ENCODE peak calls at places on chromosomes 2 and 18, in five cellular contexts. W, S, A, U and T are unnamed samples.

GRCh38 chr2:70977605-70978205 is 725 bp upstream of the ANKRD53 start:
- DNase-seq in A (no peak), W (no peak), U (no peak), S (peak; percentile 85), T (no peak)

GRCh38 chr2:240204431-240205276 is 64.2 kb upstream of the OTOS start:
- DNase-seq in S (no peak), W (no peak), U (no peak), A (no peak), T (no peak)

GRCh38 chr2:167550448-167550847 is 662.2 kb downstream of the XIRP2 start:
- DNase-seq in A (no peak), S (peak; percentile 39), W (peak; percentile 15), U (no peak), T (peak; percentile 18)

GRCh38 chr2:25567406-25567805 is 106.0 kb downstream of the DTNB start:
- DNase-seq in W (peak; percentile 75), U (no peak), S (peak; percentile 65), A (no peak), T (no peak)

GRCh38 chr2:110725859-110726258 is 6.5 kb upstream of the ACOXL start:
- DNase-seq in A (no peak), W (no peak), U (no peak), S (no peak), T (no peak)

GRCh38 chr2:77434880-77435279 is 87.3 kb downstream of the LRRTM4 start:
- DNase-seq in S (no peak), U (no peak), A (no peak), W (no peak), T (no peak)

GRCh38 chr18:74625157-74625556 is 27.5 kb downstream of the ZNF407 start:
- DNase-seq in W (no peak), S (peak; percentile 28), U (no peak), A (no peak), T (no peak)

GRCh38 chr18:59079264-59079972 is 60.3 kb upstream of the SEC11C start:
- DNase-seq in A (no peak), U (no peak), W (no peak), S (no peak), T (no peak)

GRCh38 chr18:41526046-41526445 is 429.0 kb upstream of the PIK3C3 start:
- DNase-seq in S (no peak), W (no peak), A (no peak), U (no peak), T (no peak)

GRCh38 chr2:158761626-158762025 is 33.5 kb upstream of the DAPL1 start:
- DNase-seq in U (no peak), S (peak; percentile 38), A (no peak), W (no peak), T (no peak)

GRCh38 chr2:47295981-47296350 is 107.0 kb upstream of the MSH2 start:
- DNase-seq in A (no peak), U (no peak), S (no peak), W (no peak), T (peak; percentile 81)

GRCh38 chr2:190121971-190122370 is 59.4 kb upstream of the MSTN start:
- DNase-seq in A (no peak), U (no peak), S (peak; percentile 42), W (peak; percentile 21), T (no peak)

GRCh38 chr2:215876139-215876936 is 137.0 kb downstream of the MREG start:
- DNase-seq in W (no peak), S (no peak), U (no peak), A (no peak), T (no peak)

GRCh38 chr2:179917272-179917671 is 55.9 kb upstream of the ZNF385B start:
- DNase-seq in A (no peak), S (peak; percentile 74), U (no peak), W (no peak), T (no peak)

GRCh38 chr18:58091099-58091611 is 47.1 kb downstream of the NEDD4L start:
- DNase-seq in W (peak; percentile 6), A (no peak), S (no peak), U (no peak), T (no peak)